ENCODE peak calls at places on chromosomes 2 and 18, in six cellular contexts. One of them, this sample, is unnamed.

GRCh38 chr18:62183578-62184195 is 3.2 kb downstream of the PIGN start:
- DNase-seq in A549: peak
- DNase-seq in lower leg skin: no peak
- DNase-seq in dorsolateral prefrontal cortex: peak
- DNase-seq in kidney epithelial cell: no peak
- DNase-seq in CD8-positive, alpha-beta T cell: peak
- DNase-seq in this sample: peak

GRCh38 chr2:234290671-234291070 is 206.2 kb downstream of the ARL4C start:
- DNase-seq in A549: no peak
- DNase-seq in lower leg skin: peak
- DNase-seq in dorsolateral prefrontal cortex: no peak
- DNase-seq in kidney epithelial cell: no peak
- DNase-seq in CD8-positive, alpha-beta T cell: peak
- DNase-seq in this sample: no peak

GRCh38 chr2:47666332-47666731 is 116.6 kb upstream of the MSH6 start:
- DNase-seq in A549: no peak
- DNase-seq in lower leg skin: no peak
- DNase-seq in dorsolateral prefrontal cortex: no peak
- DNase-seq in kidney epithelial cell: no peak
- DNase-seq in CD8-positive, alpha-beta T cell: no peak
- DNase-seq in this sample: no peak

GRCh38 chr2:8993196-8993901 is 10.1 kb downstream of the MBOAT2 start:
- DNase-seq in A549: no peak
- DNase-seq in lower leg skin: no peak
- DNase-seq in dorsolateral prefrontal cortex: no peak
- DNase-seq in kidney epithelial cell: no peak
- DNase-seq in CD8-positive, alpha-beta T cell: no peak
- DNase-seq in this sample: peak

GRCh38 chr2:47721296-47721695 is 61.6 kb upstream of the MSH6 start:
- DNase-seq in A549: no peak
- DNase-seq in lower leg skin: no peak
- DNase-seq in dorsolateral prefrontal cortex: no peak
- DNase-seq in kidney epithelial cell: no peak
- DNase-seq in CD8-positive, alpha-beta T cell: no peak
- DNase-seq in this sample: no peak

GRCh38 chr18:50492061-50492460 is 67.8 kb upstream of the MAPK4 start:
- DNase-seq in A549: no peak
- DNase-seq in lower leg skin: no peak
- DNase-seq in dorsolateral prefrontal cortex: no peak
- DNase-seq in kidney epithelial cell: no peak
- DNase-seq in CD8-positive, alpha-beta T cell: no peak
- DNase-seq in this sample: no peak

GRCh38 chr2:81136296-81136695 is 831.7 kb upstream of the LRRTM1 start:
- DNase-seq in A549: no peak
- DNase-seq in lower leg skin: no peak
- DNase-seq in dorsolateral prefrontal cortex: no peak
- DNase-seq in kidney epithelial cell: no peak
- DNase-seq in CD8-positive, alpha-beta T cell: no peak
- DNase-seq in this sample: no peak

GRCh38 chr2:42922790-42923631 is 130.6 kb upstream of the HAAO start:
- DNase-seq in A549: no peak
- DNase-seq in lower leg skin: peak
- DNase-seq in dorsolateral prefrontal cortex: no peak
- DNase-seq in kidney epithelial cell: no peak
- DNase-seq in CD8-positive, alpha-beta T cell: no peak
- DNase-seq in this sample: peak

GRCh38 chr2:71811726-71812125 is 335.9 kb downstream of the CYP26B1 start:
- DNase-seq in A549: no peak
- DNase-seq in lower leg skin: no peak
- DNase-seq in dorsolateral prefrontal cortex: no peak
- DNase-seq in kidney epithelial cell: no peak
- DNase-seq in CD8-positive, alpha-beta T cell: no peak
- DNase-seq in this sample: no peak

GRCh38 chr2:235898766-235899165 is 269.4 kb downstream of the GBX2 start:
- DNase-seq in A549: no peak
- DNase-seq in lower leg skin: no peak
- DNase-seq in dorsolateral prefrontal cortex: no peak
- DNase-seq in kidney epithelial cell: no peak
- DNase-seq in CD8-positive, alpha-beta T cell: no peak
- DNase-seq in this sample: peak

GRCh38 chr2:46801731-46802664 is 113.6 kb downstream of the MCFD2 start:
- DNase-seq in A549: no peak
- DNase-seq in lower leg skin: no peak
- DNase-seq in dorsolateral prefrontal cortex: peak
- DNase-seq in kidney epithelial cell: no peak
- DNase-seq in CD8-positive, alpha-beta T cell: no peak
- DNase-seq in this sample: no peak

GRCh38 chr2:234641086-234641485 is 144.2 kb upstream of the ARL4C start:
- DNase-seq in A549: no peak
- DNase-seq in lower leg skin: no peak
- DNase-seq in dorsolateral prefrontal cortex: no peak
- DNase-seq in kidney epithelial cell: no peak
- DNase-seq in CD8-positive, alpha-beta T cell: no peak
- DNase-seq in this sample: no peak

GRCh38 chr2:147273628-147274027 is 571.2 kb upstream of the ACVR2A start:
- DNase-seq in A549: no peak
- DNase-seq in lower leg skin: no peak
- DNase-seq in dorsolateral prefrontal cortex: no peak
- DNase-seq in kidney epithelial cell: no peak
- DNase-seq in CD8-positive, alpha-beta T cell: no peak
- DNase-seq in this sample: no peak

DNA sequence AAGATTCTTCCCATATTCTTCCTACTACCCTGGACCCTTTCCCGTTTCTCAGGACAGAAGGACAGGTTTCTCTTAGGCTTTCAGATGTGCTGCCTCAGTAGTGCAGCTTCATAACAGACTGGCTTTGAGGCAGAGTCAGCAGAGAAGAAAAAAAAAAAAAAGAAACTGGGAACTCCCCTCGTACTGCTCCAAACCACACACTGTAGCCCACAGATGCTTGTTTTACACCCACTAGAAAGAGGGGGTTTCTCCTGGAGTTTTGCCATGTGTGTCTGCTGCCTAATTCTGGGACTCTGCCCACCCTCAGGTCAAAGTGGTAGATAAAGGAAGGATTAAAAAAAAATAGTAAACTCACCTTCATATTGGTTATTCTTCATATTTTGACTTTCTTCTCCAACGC is 95.9 kb downstream of the NCOA1 start:
- DNase-seq in A549: no peak
- DNase-seq in lower leg skin: no peak
- DNase-seq in dorsolateral prefrontal cortex: no peak
- DNase-seq in kidney epithelial cell: no peak
- DNase-seq in CD8-positive, alpha-beta T cell: no peak
- DNase-seq in this sample: no peak
- H3K4me3 ChIP-seq in A549: no peak
- H3K4me3 ChIP-seq in lower leg skin: no peak
- H3K4me3 ChIP-seq in dorsolateral prefrontal cortex: no peak
- H3K4me3 ChIP-seq in kidney epithelial cell: no peak
- H3K4me3 ChIP-seq in CD8-positive, alpha-beta T cell: no peak
- H3K4me3 ChIP-seq in this sample: no peak

DNA sequence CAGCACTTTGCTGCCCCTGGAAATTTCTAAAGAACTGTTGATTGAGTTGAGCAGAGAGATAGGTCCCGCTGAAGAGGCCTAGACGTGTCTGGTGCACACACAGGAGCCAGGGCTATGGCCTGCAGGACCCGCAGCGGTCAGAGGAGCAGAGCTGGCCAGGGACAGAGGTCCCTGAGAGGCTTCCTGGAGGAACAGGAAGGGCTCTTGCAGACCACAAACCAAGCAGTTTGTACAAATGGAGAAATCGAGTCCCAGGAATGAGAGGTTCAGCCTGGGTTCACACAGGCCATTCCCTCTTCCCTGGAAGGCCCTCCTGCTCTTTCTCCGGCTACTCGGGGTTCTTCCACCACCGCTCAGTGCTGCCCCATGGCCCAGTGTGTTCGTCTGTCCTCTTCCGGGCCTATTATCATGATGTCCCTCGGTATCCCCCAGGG is 1.2 kb upstream of the BIN1 start:
- DNase-seq in A549: no peak
- DNase-seq in lower leg skin: peak
- DNase-seq in dorsolateral prefrontal cortex: no peak
- DNase-seq in kidney epithelial cell: no peak
- DNase-seq in CD8-positive, alpha-beta T cell: no peak
- DNase-seq in this sample: no peak
- H3K4me3 ChIP-seq in A549: peak
- H3K4me3 ChIP-seq in lower leg skin: no peak
- H3K4me3 ChIP-seq in dorsolateral prefrontal cortex: peak
- H3K4me3 ChIP-seq in kidney epithelial cell: peak
- H3K4me3 ChIP-seq in CD8-positive, alpha-beta T cell: no peak
- H3K4me3 ChIP-seq in this sample: peak

GRCh38 chr2:207504513-207505171 is 25.1 kb upstream of the CREB1 start:
- DNase-seq in A549: no peak
- DNase-seq in lower leg skin: no peak
- DNase-seq in dorsolateral prefrontal cortex: peak
- DNase-seq in kidney epithelial cell: peak
- DNase-seq in CD8-positive, alpha-beta T cell: no peak
- DNase-seq in this sample: peak
- H3K4me3 ChIP-seq in A549: no peak
- H3K4me3 ChIP-seq in lower leg skin: no peak
- H3K4me3 ChIP-seq in dorsolateral prefrontal cortex: no peak
- H3K4me3 ChIP-seq in kidney epithelial cell: no peak
- H3K4me3 ChIP-seq in CD8-positive, alpha-beta T cell: no peak
- H3K4me3 ChIP-seq in this sample: peak

GRCh38 chr2:106130251-106130998 is 63.7 kb downstream of the UXS1 start:
- DNase-seq in A549: no peak
- DNase-seq in lower leg skin: no peak
- DNase-seq in dorsolateral prefrontal cortex: no peak
- DNase-seq in kidney epithelial cell: no peak
- DNase-seq in CD8-positive, alpha-beta T cell: no peak
- DNase-seq in this sample: no peak
- H3K4me3 ChIP-seq in A549: peak
- H3K4me3 ChIP-seq in lower leg skin: no peak
- H3K4me3 ChIP-seq in dorsolateral prefrontal cortex: no peak
- H3K4me3 ChIP-seq in kidney epithelial cell: no peak
- H3K4me3 ChIP-seq in CD8-positive, alpha-beta T cell: no peak
- H3K4me3 ChIP-seq in this sample: no peak

GRCh38 chr2:44932564-44933392 is 8.7 kb upstream of the SIX3 start:
- DNase-seq in A549: no peak
- DNase-seq in lower leg skin: no peak
- DNase-seq in dorsolateral prefrontal cortex: no peak
- DNase-seq in kidney epithelial cell: no peak
- DNase-seq in CD8-positive, alpha-beta T cell: no peak
- DNase-seq in this sample: no peak
- H3K4me3 ChIP-seq in A549: no peak
- H3K4me3 ChIP-seq in lower leg skin: no peak
- H3K4me3 ChIP-seq in dorsolateral prefrontal cortex: no peak
- H3K4me3 ChIP-seq in kidney epithelial cell: no peak
- H3K4me3 ChIP-seq in CD8-positive, alpha-beta T cell: no peak
- H3K4me3 ChIP-seq in this sample: no peak

GRCh38 chr2:213537579-213537978 is 253.3 kb downstream of the SPAG16 start:
- DNase-seq in A549: no peak
- DNase-seq in lower leg skin: no peak
- DNase-seq in dorsolateral prefrontal cortex: no peak
- DNase-seq in kidney epithelial cell: no peak
- DNase-seq in CD8-positive, alpha-beta T cell: no peak
- DNase-seq in this sample: no peak
- H3K4me3 ChIP-seq in A549: no peak
- H3K4me3 ChIP-seq in lower leg skin: no peak
- H3K4me3 ChIP-seq in dorsolateral prefrontal cortex: no peak
- H3K4me3 ChIP-seq in kidney epithelial cell: no peak
- H3K4me3 ChIP-seq in CD8-positive, alpha-beta T cell: no peak
- H3K4me3 ChIP-seq in this sample: no peak

GRCh38 chr2:159713691-159714585 is 1.6 kb downstream of the MARCHF7 start:
- DNase-seq in A549: peak
- DNase-seq in lower leg skin: no peak
- DNase-seq in dorsolateral prefrontal cortex: no peak
- DNase-seq in kidney epithelial cell: no peak
- DNase-seq in CD8-positive, alpha-beta T cell: no peak
- DNase-seq in this sample: peak

GRCh38 chr2:159712929-159713575 is 746 bp downstream of the MARCHF7 start:
- DNase-seq in A549: peak
- DNase-seq in lower leg skin: no peak
- DNase-seq in dorsolateral prefrontal cortex: no peak
- DNase-seq in kidney epithelial cell: no peak
- DNase-seq in CD8-positive, alpha-beta T cell: no peak
- DNase-seq in this sample: peak

GRCh38 chr2:159714586-159714930 is 2.3 kb downstream of the MARCHF7 start:
- DNase-seq in A549: no peak
- DNase-seq in lower leg skin: no peak
- DNase-seq in dorsolateral prefrontal cortex: no peak
- DNase-seq in kidney epithelial cell: no peak
- DNase-seq in CD8-positive, alpha-beta T cell: no peak
- DNase-seq in this sample: no peak

GRCh38 chr2:159716857-159717256 is 4.6 kb downstream of the MARCHF7 start:
- DNase-seq in A549: no peak
- DNase-seq in lower leg skin: no peak
- DNase-seq in dorsolateral prefrontal cortex: no peak
- DNase-seq in kidney epithelial cell: no peak
- DNase-seq in CD8-positive, alpha-beta T cell: no peak
- DNase-seq in this sample: no peak

GRCh38 chr2:159715451-159715850 is 3.1 kb downstream of the MARCHF7 start:
- DNase-seq in A549: no peak
- DNase-seq in lower leg skin: no peak
- DNase-seq in dorsolateral prefrontal cortex: no peak
- DNase-seq in kidney epithelial cell: no peak
- DNase-seq in CD8-positive, alpha-beta T cell: no peak
- DNase-seq in this sample: no peak
- H3K4me3 ChIP-seq in A549: no peak
- H3K4me3 ChIP-seq in lower leg skin: no peak
- H3K4me3 ChIP-seq in dorsolateral prefrontal cortex: no peak
- H3K4me3 ChIP-seq in kidney epithelial cell: no peak
- H3K4me3 ChIP-seq in CD8-positive, alpha-beta T cell: no peak
- H3K4me3 ChIP-seq in this sample: no peak

DNA sequence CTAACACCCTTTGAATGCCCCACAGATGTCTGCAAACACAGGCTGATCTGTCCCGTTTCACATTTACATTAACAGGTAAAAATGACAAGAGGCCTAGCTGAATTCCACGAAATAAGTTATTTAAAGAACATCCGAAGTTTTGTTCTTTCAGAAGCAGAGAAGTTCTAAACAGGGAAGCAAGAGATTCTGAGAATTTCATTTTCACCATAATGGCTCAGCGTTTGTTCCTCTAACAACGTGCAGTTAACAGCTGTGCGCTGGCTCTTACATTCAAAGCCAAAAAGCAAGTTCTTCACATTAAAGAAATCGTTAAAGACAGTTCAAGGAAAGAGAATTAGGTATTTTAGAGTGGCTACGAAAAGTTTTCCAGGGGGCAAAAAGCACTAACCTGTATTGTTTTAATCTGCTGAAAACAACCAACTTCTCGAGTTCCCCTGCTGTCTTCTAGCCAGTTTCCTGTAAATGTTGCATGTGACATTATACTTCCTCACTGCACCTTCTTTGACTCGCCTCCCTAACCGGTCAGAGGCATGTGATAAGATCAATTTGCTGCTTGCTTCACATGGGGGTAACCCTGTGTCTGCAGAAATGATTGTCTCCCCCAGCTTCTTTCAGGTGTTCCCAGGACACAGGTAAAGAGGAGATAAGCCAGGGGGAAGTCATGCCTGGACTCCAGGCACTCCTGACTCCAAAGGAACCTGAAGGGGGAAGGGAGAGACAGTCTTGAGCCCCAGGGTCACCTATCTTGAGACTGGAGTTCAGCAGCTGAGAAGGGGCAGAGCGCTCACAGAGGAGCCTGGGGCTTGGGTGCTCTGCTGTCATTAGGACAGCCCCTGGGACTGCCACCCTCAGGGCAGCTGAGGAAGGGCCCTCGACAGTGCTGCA is 36.8 kb upstream of the WIPF1 start:
- DNase-seq in A549: no peak
- DNase-seq in lower leg skin: no peak
- DNase-seq in dorsolateral prefrontal cortex: no peak
- DNase-seq in kidney epithelial cell: no peak
- DNase-seq in CD8-positive, alpha-beta T cell: peak
- DNase-seq in this sample: no peak
- H3K4me3 ChIP-seq in A549: no peak
- H3K4me3 ChIP-seq in lower leg skin: no peak
- H3K4me3 ChIP-seq in dorsolateral prefrontal cortex: peak
- H3K4me3 ChIP-seq in kidney epithelial cell: no peak
- H3K4me3 ChIP-seq in CD8-positive, alpha-beta T cell: peak
- H3K4me3 ChIP-seq in this sample: no peak

This sample was measured in astrocyte of the spinal cord.